ENCODE peak calls at places on chromosomes 16 and 17, in five cellular contexts. One of them, this sample, is unnamed.

GRCh38 chr17:71759422-71760060 is 361.3 kb upstream of the SOX9 start:
- DNase-seq in HEK293T: no peak
- DNase-seq in retinal pigment epithelial cell: no peak
- DNase-seq in stimulated activated CD4-positive, alpha-beta T cell treated with anti-CD3 and anti-CD28 coated beads, Interleukin-15, amount 100 ng/mL, for 1 hour: no peak
- DNase-seq in LHCN-M2: no peak
- DNase-seq in this sample: no peak

GRCh38 chr17:15384142-15384803 is 42.9 kb upstream of the TEKT3 start:
- DNase-seq in HEK293T: no peak
- DNase-seq in retinal pigment epithelial cell: no peak
- DNase-seq in stimulated activated CD4-positive, alpha-beta T cell treated with anti-CD3 and anti-CD28 coated beads, Interleukin-15, amount 100 ng/mL, for 1 hour: no peak
- DNase-seq in LHCN-M2: peak
- DNase-seq in this sample: no peak

GRCh38 chr17:29597361-29598172 is 4.6 kb downstream of the ANKRD13B start:
- DNase-seq in HEK293T: no peak
- DNase-seq in retinal pigment epithelial cell: no peak
- DNase-seq in stimulated activated CD4-positive, alpha-beta T cell treated with anti-CD3 and anti-CD28 coated beads, Interleukin-15, amount 100 ng/mL, for 1 hour: no peak
- DNase-seq in LHCN-M2: no peak
- DNase-seq in this sample: no peak

GRCh38 chr17:41967141-41967920 is 736 bp downstream of the CNP start:
- DNase-seq in HEK293T: peak
- DNase-seq in retinal pigment epithelial cell: no peak
- DNase-seq in stimulated activated CD4-positive, alpha-beta T cell treated with anti-CD3 and anti-CD28 coated beads, Interleukin-15, amount 100 ng/mL, for 1 hour: no peak
- DNase-seq in LHCN-M2: peak
- DNase-seq in this sample: no peak

GRCh38 chr16:24409045-24409444 is 130.3 kb upstream of the RBBP6 start:
- DNase-seq in HEK293T: peak
- DNase-seq in retinal pigment epithelial cell: no peak
- DNase-seq in stimulated activated CD4-positive, alpha-beta T cell treated with anti-CD3 and anti-CD28 coated beads, Interleukin-15, amount 100 ng/mL, for 1 hour: no peak
- DNase-seq in LHCN-M2: no peak
- DNase-seq in this sample: no peak

GRCh38 chr16:87278191-87279093 is 38.8 kb downstream of the C16orf95 start:
- DNase-seq in HEK293T: peak
- DNase-seq in retinal pigment epithelial cell: no peak
- DNase-seq in stimulated activated CD4-positive, alpha-beta T cell treated with anti-CD3 and anti-CD28 coated beads, Interleukin-15, amount 100 ng/mL, for 1 hour: no peak
- DNase-seq in LHCN-M2: peak
- DNase-seq in this sample: no peak

GRCh38 chr17:59762022-59762825 is 54.8 kb downstream of the VMP1 start:
- DNase-seq in HEK293T: no peak
- DNase-seq in retinal pigment epithelial cell: no peak
- DNase-seq in stimulated activated CD4-positive, alpha-beta T cell treated with anti-CD3 and anti-CD28 coated beads, Interleukin-15, amount 100 ng/mL, for 1 hour: no peak
- DNase-seq in LHCN-M2: peak
- DNase-seq in this sample: no peak

GRCh38 chr17:7774037-7774659 is 56.6 kb downstream of the DNAH2 start:
- DNase-seq in HEK293T: no peak
- DNase-seq in retinal pigment epithelial cell: peak
- DNase-seq in stimulated activated CD4-positive, alpha-beta T cell treated with anti-CD3 and anti-CD28 coated beads, Interleukin-15, amount 100 ng/mL, for 1 hour: no peak
- DNase-seq in LHCN-M2: peak
- DNase-seq in this sample: no peak

GRCh38 chr16:79598341-79599181 is 2.0 kb downstream of the MAF start:
- DNase-seq in HEK293T: peak
- DNase-seq in retinal pigment epithelial cell: no peak
- DNase-seq in stimulated activated CD4-positive, alpha-beta T cell treated with anti-CD3 and anti-CD28 coated beads, Interleukin-15, amount 100 ng/mL, for 1 hour: no peak
- DNase-seq in LHCN-M2: peak
- DNase-seq in this sample: peak

GRCh38 chr17:3950584-3950983 is 13.7 kb downstream of the ATP2A3 start:
- DNase-seq in HEK293T: no peak
- DNase-seq in retinal pigment epithelial cell: no peak
- DNase-seq in stimulated activated CD4-positive, alpha-beta T cell treated with anti-CD3 and anti-CD28 coated beads, Interleukin-15, amount 100 ng/mL, for 1 hour: no peak
- DNase-seq in LHCN-M2: no peak
- DNase-seq in this sample: no peak

GRCh38 chr16:53007095-53007494 is 45.6 kb downstream of the CHD9NB start:
- DNase-seq in HEK293T: no peak
- DNase-seq in retinal pigment epithelial cell: no peak
- DNase-seq in stimulated activated CD4-positive, alpha-beta T cell treated with anti-CD3 and anti-CD28 coated beads, Interleukin-15, amount 100 ng/mL, for 1 hour: no peak
- DNase-seq in LHCN-M2: no peak
- DNase-seq in this sample: no peak

GRCh38 chr16:22005746-22006145 is 2.2 kb upstream of the MOSMO start:
- DNase-seq in HEK293T: no peak
- DNase-seq in retinal pigment epithelial cell: no peak
- DNase-seq in stimulated activated CD4-positive, alpha-beta T cell treated with anti-CD3 and anti-CD28 coated beads, Interleukin-15, amount 100 ng/mL, for 1 hour: no peak
- DNase-seq in LHCN-M2: no peak
- DNase-seq in this sample: no peak

GRCh38 chr17:64938925-64939474 is 19.7 kb upstream of the LRRC37A3 start:
- DNase-seq in HEK293T: peak
- DNase-seq in retinal pigment epithelial cell: no peak
- DNase-seq in stimulated activated CD4-positive, alpha-beta T cell treated with anti-CD3 and anti-CD28 coated beads, Interleukin-15, amount 100 ng/mL, for 1 hour: no peak
- DNase-seq in LHCN-M2: no peak
- DNase-seq in this sample: no peak

GRCh38 chr17:46889992-46890564 is 32.9 kb upstream of the GOSR2 start:
- DNase-seq in HEK293T: no peak
- DNase-seq in retinal pigment epithelial cell: peak
- DNase-seq in stimulated activated CD4-positive, alpha-beta T cell treated with anti-CD3 and anti-CD28 coated beads, Interleukin-15, amount 100 ng/mL, for 1 hour: no peak
- DNase-seq in LHCN-M2: no peak
- DNase-seq in this sample: no peak

GRCh38 chr16:79613009-79613408 is 12.5 kb upstream of the MAF start:
- DNase-seq in HEK293T: no peak
- DNase-seq in retinal pigment epithelial cell: no peak
- DNase-seq in stimulated activated CD4-positive, alpha-beta T cell treated with anti-CD3 and anti-CD28 coated beads, Interleukin-15, amount 100 ng/mL, for 1 hour: no peak
- DNase-seq in LHCN-M2: peak
- DNase-seq in this sample: no peak

GRCh38 chr17:82570282-82570681 is 50.8 kb downstream of the FOXK2 start:
- DNase-seq in HEK293T: no peak
- DNase-seq in retinal pigment epithelial cell: no peak
- DNase-seq in stimulated activated CD4-positive, alpha-beta T cell treated with anti-CD3 and anti-CD28 coated beads, Interleukin-15, amount 100 ng/mL, for 1 hour: no peak
- DNase-seq in LHCN-M2: no peak
- DNase-seq in this sample: no peak

GRCh38 chr17:49108318-49108717 is 24.3 kb upstream of the B4GALNT2 start:
- DNase-seq in HEK293T: no peak
- DNase-seq in retinal pigment epithelial cell: no peak
- DNase-seq in stimulated activated CD4-positive, alpha-beta T cell treated with anti-CD3 and anti-CD28 coated beads, Interleukin-15, amount 100 ng/mL, for 1 hour: no peak
- DNase-seq in LHCN-M2: peak
- DNase-seq in this sample: no peak

GRCh38 chr17:4715071-4715749 is 4.8 kb downstream of the ARRB2 start:
- DNase-seq in HEK293T: no peak
- DNase-seq in retinal pigment epithelial cell: no peak
- DNase-seq in stimulated activated CD4-positive, alpha-beta T cell treated with anti-CD3 and anti-CD28 coated beads, Interleukin-15, amount 100 ng/mL, for 1 hour: no peak
- DNase-seq in LHCN-M2: no peak
- DNase-seq in this sample: no peak

GRCh38 chr17:74453665-74454196 is 12.7 kb upstream of the CD300A start:
- DNase-seq in HEK293T: peak
- DNase-seq in retinal pigment epithelial cell: no peak
- DNase-seq in stimulated activated CD4-positive, alpha-beta T cell treated with anti-CD3 and anti-CD28 coated beads, Interleukin-15, amount 100 ng/mL, for 1 hour: peak
- DNase-seq in LHCN-M2: no peak
- DNase-seq in this sample: no peak

GRCh38 chr16:86862596-86862995 is 284.2 kb downstream of the FOXL1 start:
- DNase-seq in HEK293T: no peak
- DNase-seq in retinal pigment epithelial cell: peak
- DNase-seq in stimulated activated CD4-positive, alpha-beta T cell treated with anti-CD3 and anti-CD28 coated beads, Interleukin-15, amount 100 ng/mL, for 1 hour: no peak
- DNase-seq in LHCN-M2: no peak
- DNase-seq in this sample: no peak

GRCh38 chr16:88455610-88456355 is 2.7 kb downstream of the ZFPM1 start:
- DNase-seq in HEK293T: no peak
- DNase-seq in retinal pigment epithelial cell: no peak
- DNase-seq in stimulated activated CD4-positive, alpha-beta T cell treated with anti-CD3 and anti-CD28 coated beads, Interleukin-15, amount 100 ng/mL, for 1 hour: peak
- DNase-seq in LHCN-M2: peak
- DNase-seq in this sample: no peak

GRCh38 chr17:31533546-31534155 is 142.2 kb downstream of the RAB11FIP4 start:
- DNase-seq in HEK293T: peak
- DNase-seq in retinal pigment epithelial cell: no peak
- DNase-seq in stimulated activated CD4-positive, alpha-beta T cell treated with anti-CD3 and anti-CD28 coated beads, Interleukin-15, amount 100 ng/mL, for 1 hour: no peak
- DNase-seq in LHCN-M2: peak
- DNase-seq in this sample: no peak

GRCh38 chr17:47708864-47709541 is 15.0 kb downstream of the TBKBP1 start:
- DNase-seq in HEK293T: no peak
- DNase-seq in retinal pigment epithelial cell: no peak
- DNase-seq in stimulated activated CD4-positive, alpha-beta T cell treated with anti-CD3 and anti-CD28 coated beads, Interleukin-15, amount 100 ng/mL, for 1 hour: no peak
- DNase-seq in LHCN-M2: no peak
- DNase-seq in this sample: no peak

GRCh38 chr16:74264806-74265205 is 31.8 kb upstream of the PSMD7 start:
- DNase-seq in HEK293T: peak
- DNase-seq in retinal pigment epithelial cell: no peak
- DNase-seq in stimulated activated CD4-positive, alpha-beta T cell treated with anti-CD3 and anti-CD28 coated beads, Interleukin-15, amount 100 ng/mL, for 1 hour: no peak
- DNase-seq in LHCN-M2: no peak
- DNase-seq in this sample: no peak